ENCODE peak calls at places on chromosomes 5 and 9, in five cellular contexts. One of them, this sample, is unnamed.
A peak's percentile ranks its signal among the peaks of the same experiment; 100 is the strongest.

GRCh38 chr5:43037929-43038510 is 2.1 kb downstream of the ANXA2R start:
- DNase-seq in activated naive CD8-positive, alpha-beta T cell treated with anti-CD3 and anti-CD28 coated beads, Interleukin-2, amount 50 U/mL, for 24 hours: no peak
- DNase-seq in cardiac fibroblast: peak; percentile 83
- DNase-seq in erythroblast: peak; percentile 81
- DNase-seq in sigmoid colon: no peak
- DNase-seq in this sample: no peak

GRCh38 chr5:134029156-134029555 is 24.4 kb upstream of the VDAC1 start:
- DNase-seq in activated naive CD8-positive, alpha-beta T cell treated with anti-CD3 and anti-CD28 coated beads, Interleukin-2, amount 50 U/mL, for 24 hours: no peak
- DNase-seq in cardiac fibroblast: peak; percentile 71
- DNase-seq in erythroblast: no peak
- DNase-seq in sigmoid colon: no peak
- DNase-seq in this sample: no peak

GRCh38 chr5:107985144-107985543 is 314.4 kb upstream of the EFNA5 start:
- DNase-seq in activated naive CD8-positive, alpha-beta T cell treated with anti-CD3 and anti-CD28 coated beads, Interleukin-2, amount 50 U/mL, for 24 hours: no peak
- DNase-seq in cardiac fibroblast: peak; percentile 3
- DNase-seq in erythroblast: peak; percentile 82
- DNase-seq in sigmoid colon: no peak
- DNase-seq in this sample: peak; percentile 27

GRCh38 chr5:43658499-43658898 is 55.5 kb downstream of the NNT start:
- DNase-seq in activated naive CD8-positive, alpha-beta T cell treated with anti-CD3 and anti-CD28 coated beads, Interleukin-2, amount 50 U/mL, for 24 hours: no peak
- DNase-seq in cardiac fibroblast: peak; percentile 27
- DNase-seq in erythroblast: no peak
- DNase-seq in sigmoid colon: no peak
- DNase-seq in this sample: no peak

GRCh38 chr5:455806-456205 is 12.8 kb downstream of the EXOC3 start:
- DNase-seq in activated naive CD8-positive, alpha-beta T cell treated with anti-CD3 and anti-CD28 coated beads, Interleukin-2, amount 50 U/mL, for 24 hours: no peak
- DNase-seq in cardiac fibroblast: no peak
- DNase-seq in erythroblast: no peak
- DNase-seq in sigmoid colon: no peak
- DNase-seq in this sample: no peak

GRCh38 chr5:39584921-39585320 is 160.1 kb upstream of the DAB2 start:
- DNase-seq in activated naive CD8-positive, alpha-beta T cell treated with anti-CD3 and anti-CD28 coated beads, Interleukin-2, amount 50 U/mL, for 24 hours: no peak
- DNase-seq in cardiac fibroblast: no peak
- DNase-seq in erythroblast: no peak
- DNase-seq in sigmoid colon: no peak
- DNase-seq in this sample: no peak

GRCh38 chr9:107487521-107488399 is 1.8 kb downstream of the KLF4 start:
- DNase-seq in activated naive CD8-positive, alpha-beta T cell treated with anti-CD3 and anti-CD28 coated beads, Interleukin-2, amount 50 U/mL, for 24 hours: peak; percentile 23
- DNase-seq in cardiac fibroblast: peak; percentile 73
- DNase-seq in erythroblast: peak; percentile 60
- DNase-seq in sigmoid colon: peak; percentile 78
- DNase-seq in this sample: no peak

GRCh38 chr5:157718529-157718928 is 12.7 kb upstream of the THG1L start:
- DNase-seq in activated naive CD8-positive, alpha-beta T cell treated with anti-CD3 and anti-CD28 coated beads, Interleukin-2, amount 50 U/mL, for 24 hours: no peak
- DNase-seq in cardiac fibroblast: peak; percentile 85
- DNase-seq in erythroblast: peak; percentile 64
- DNase-seq in sigmoid colon: no peak
- DNase-seq in this sample: no peak

GRCh38 chr5:41524174-41524573 is 13.8 kb upstream of the PLCXD3 start:
- DNase-seq in activated naive CD8-positive, alpha-beta T cell treated with anti-CD3 and anti-CD28 coated beads, Interleukin-2, amount 50 U/mL, for 24 hours: no peak
- DNase-seq in cardiac fibroblast: no peak
- DNase-seq in erythroblast: peak; percentile 1
- DNase-seq in sigmoid colon: no peak
- DNase-seq in this sample: no peak

GRCh38 chr9:33818167-33818831 is 1.3 kb downstream of the UBE2R2 start:
- DNase-seq in activated naive CD8-positive, alpha-beta T cell treated with anti-CD3 and anti-CD28 coated beads, Interleukin-2, amount 50 U/mL, for 24 hours: no peak
- DNase-seq in cardiac fibroblast: no peak
- DNase-seq in erythroblast: no peak
- DNase-seq in sigmoid colon: no peak
- DNase-seq in this sample: no peak

GRCh38 chr5:10192309-10192708 is 57.4 kb downstream of the ATPSCKMT start:
- DNase-seq in activated naive CD8-positive, alpha-beta T cell treated with anti-CD3 and anti-CD28 coated beads, Interleukin-2, amount 50 U/mL, for 24 hours: no peak
- DNase-seq in cardiac fibroblast: peak; percentile 11
- DNase-seq in erythroblast: no peak
- DNase-seq in sigmoid colon: no peak
- DNase-seq in this sample: no peak

This sample was measured in NCI-H2029 treated with DMSO at 0.1 percent for 48 hours.